ENCODE peak calls at places on chromosomes 4 and X, in ten cellular contexts. A, D, Y, O, W, Q, E, G, U and B are unnamed samples.

GRCh38 chr4:54082168-54082567 is 17.8 kb upstream of the CHIC2 start:
- DNase-seq in A (no peak), D (peak), Y (peak), O (no peak), W (peak), Q (peak), E (no peak), G (no peak), U (peak), B (peak)

GRCh38 chrX:43958529-43958928 is 14.7 kb downstream of the NDP start:
- DNase-seq in A (no peak), D (peak), Y (peak), O (no peak), W (peak), Q (peak), E (peak), G (peak), U (peak), B (peak)

GRCh38 chr4:127870688-127871087 is 10.0 kb upstream of the PLK4 start:
- DNase-seq in A (no peak), D (no peak), Y (peak), O (no peak), W (peak), Q (peak), E (no peak), G (no peak), U (peak), B (peak)

GRCh38 chrX:22323541-22323940 is 50.8 kb downstream of the CBLL2 start:
- DNase-seq in A (no peak), D (no peak), Y (peak), O (no peak), W (peak), Q (peak), E (no peak), G (no peak), U (peak), B (peak)

GRCh38 chrX:63354484-63354883 is 3.4 kb upstream of the SPIN4 start:
- DNase-seq in A (no peak), D (no peak), Y (no peak), O (no peak), W (no peak), Q (no peak), E (no peak), G (no peak), U (no peak), B (no peak)

GRCh38 chrX:46262299-46262698 is 282.9 kb downstream of the ZNF674 start:
- DNase-seq in A (no peak), D (no peak), Y (no peak), O (no peak), W (no peak), Q (no peak), E (no peak), G (no peak), U (no peak), B (no peak)

GRCh38 chr4:61320154-61320553 is 120.0 kb downstream of the ADGRL3 start:
- DNase-seq in A (no peak), D (no peak), Y (no peak), O (no peak), W (no peak), Q (no peak), E (no peak), G (no peak), U (peak), B (no peak)

GRCh38 chr4:93879919-93880318 is 51.4 kb downstream of the ATOH1 start:
- DNase-seq in A (no peak), D (no peak), Y (no peak), O (no peak), W (no peak), Q (no peak), E (no peak), G (no peak), U (no peak), B (no peak)

GRCh38 chr4:10403633-10404445 is 53.4 kb downstream of the ZNF518B start:
- DNase-seq in A (no peak), D (peak), Y (no peak), O (no peak), W (peak), Q (peak), E (peak), G (no peak), U (peak), B (no peak)

GRCh38 chrX:103384672-103385071 is 8.3 kb downstream of the BEX3 start:
- DNase-seq in A (no peak), D (no peak), Y (no peak), O (no peak), W (no peak), Q (no peak), E (no peak), G (no peak), U (no peak), B (no peak)

GRCh38 chr4:2251073-2251794 is 9.3 kb upstream of the HAUS3 start:
- DNase-seq in A (no peak), D (no peak), Y (no peak), O (no peak), W (no peak), Q (no peak), E (no peak), G (no peak), U (no peak), B (no peak)

GRCh38 chrX:55451990-55452824 is at the start of gene MAGEH1:
- DNase-seq in A (peak), D (peak), Y (peak), O (peak), W (peak), Q (peak), E (peak), G (peak), U (peak), B (peak)

GRCh38 chrX:1165535-1166196 is 46.8 kb downstream of the CRLF2 start:
- DNase-seq in A (no peak), D (peak), Y (no peak), O (no peak), W (peak), Q (peak), E (no peak), G (peak), U (no peak), B (no peak)

GRCh38 chr4:127975121-127975770 is 10.0 kb downstream of the ABHD18 start:
- DNase-seq in A (no peak), D (peak), Y (peak), O (no peak), W (peak), Q (peak), E (no peak), G (no peak), U (peak), B (no peak)

GRCh38 chrX:12971282-12972003 is 3.5 kb upstream of the TMSB4X start:
- DNase-seq in A (no peak), D (no peak), Y (no peak), O (no peak), W (no peak), Q (no peak), E (no peak), G (peak), U (no peak), B (no peak)

GRCh38 chr4:52904421-52904820 is 42.3 kb downstream of the RASL11B start:
- DNase-seq in A (no peak), D (no peak), Y (no peak), O (no peak), W (no peak), Q (no peak), E (no peak), G (no peak), U (peak), B (no peak)

GRCh38 chr4:88005086-88005485 is 2.3 kb upstream of the PKD2 start:
- DNase-seq in A (no peak), D (no peak), Y (no peak), O (no peak), W (peak), Q (peak), E (no peak), G (no peak), U (peak), B (no peak)

GRCh38 chr4:72909461-72909860 is 160.1 kb downstream of the COX18 start:
- DNase-seq in A (no peak), D (no peak), Y (no peak), O (no peak), W (peak), Q (no peak), E (no peak), G (no peak), U (no peak), B (no peak)

GRCh38 chr4:152935661-152936445 is at the start of gene FHDC1:
- DNase-seq in A (no peak), D (no peak), Y (no peak), O (no peak), W (peak), Q (no peak), E (no peak), G (no peak), U (peak), B (no peak)

GRCh38 chr4:31617667-31618066 is 897.5 kb downstream of the PCDH7 start:
- DNase-seq in A (no peak), D (no peak), Y (no peak), O (no peak), W (no peak), Q (no peak), E (no peak), G (no peak), U (no peak), B (no peak)

GRCh38 chrX:109440475-109440874 is 41.4 kb downstream of the GUCY2F start:
- DNase-seq in A (no peak), D (no peak), Y (no peak), O (no peak), W (no peak), Q (no peak), E (no peak), G (no peak), U (no peak), B (no peak)

GRCh38 chr4:26010266-26010665 is 96.2 kb downstream of the SMIM20 start:
- DNase-seq in A (no peak), D (no peak), Y (no peak), O (no peak), W (no peak), Q (no peak), E (no peak), G (no peak), U (peak), B (no peak)

GRCh38 chrX:74493806-74494205 is 72.5 kb downstream of the SLC16A2 start:
- DNase-seq in A (no peak), D (no peak), Y (no peak), O (no peak), W (no peak), Q (no peak), E (no peak), G (no peak), U (no peak), B (no peak)

GRCh38 chr4:165301833-165302232 is 25.6 kb upstream of the MSMO1 start:
- DNase-seq in A (no peak), D (no peak), Y (no peak), O (no peak), W (peak), Q (peak), E (no peak), G (no peak), U (peak), B (no peak)